ENCODE peak calls at places on chromosomes 12 and 14, in four cellular contexts. P is foreskin keratinocyte, D is astrocyte of the cerebellum, E is AG04449. A is an unnamed sample.
A peak's percentile ranks its signal among the peaks of the same experiment; 100 is the strongest.

GRCh38 chr12:95701722-95702418 is 88.7 kb downstream of the NTN4 start:
- DNase-seq in E (no peak), P (peak; percentile 82), D (no peak), A (peak; percentile 91)

GRCh38 chr14:81831128-81831815 is 297.6 kb upstream of the SEL1L start:
- DNase-seq in E (no peak), D (no peak), P (no peak), A (no peak)

GRCh38 chr14:104305511-104306449 is 167.4 kb downstream of the KIF26A start:
- DNase-seq in E (no peak), P (no peak), D (no peak), A (no peak)

GRCh38 chr12:62301799-62302133 is 41.6 kb downstream of the USP15 start:
- DNase-seq in D (no peak), E (no peak), P (no peak), A (no peak)

GRCh38 chr14:37824936-37825698 is 229.7 kb downstream of the TTC6 start:
- DNase-seq in P (no peak), E (no peak), D (peak; percentile 2), A (no peak)

GRCh38 chr12:32549675-32550079 is 129.4 kb upstream of the DNM1L start:
- DNase-seq in P (no peak), D (no peak), E (no peak), A (no peak)

GRCh38 chr12:74426091-74426490 is 111.5 kb upstream of the ATXN7L3B start:
- DNase-seq in D (no peak), E (no peak), P (no peak), A (no peak)

GRCh38 chr12:3704512-3705348 is 48.2 kb downstream of the CRACR2A start:
- DNase-seq in P (no peak), E (no peak), D (no peak), A (no peak)

GRCh38 chr14:29236848-29237247 is 470.3 kb downstream of the FOXG1 start:
- DNase-seq in E (no peak), D (peak; percentile 59), P (peak; percentile 47), A (no peak)